ENCODE peak calls at places on chromosomes 2 and 18, in four cellular contexts. N is CD8-positive, alpha-beta T cell; M is astrocyte; Y is HCT116. C is an unnamed sample.

GRCh38 chr2:112994648-112995047 is 10.6 kb upstream of the IL36A start:
- DNase-seq in N (no peak), Y (no peak), M (no peak), C (no peak)

GRCh38 chr2:177332041-177332991 is 60.3 kb upstream of the AGPS start:
- DNase-seq in Y (peak; percentile 39), N (peak; percentile 56), M (peak; percentile 53), C (peak; percentile 68)

GRCh38 chr2:128714861-128715312 is 396.2 kb upstream of the HS6ST1 start:
- DNase-seq in Y (no peak), N (no peak), M (no peak), C (no peak)

GRCh38 chr2:207176245-207176644 is 10.5 kb upstream of the KLF7 start:
- DNase-seq in M (no peak), Y (no peak), N (no peak), C (no peak)

GRCh38 chr18:3177902-3178687 is 41.7 kb downstream of the MYOM1 start:
- DNase-seq in M (peak; percentile 31), N (no peak), Y (no peak), C (no peak)

GRCh38 chr2:170822885-170823799 is 6.5 kb downstream of the GAD1 start:
- DNase-seq in N (no peak), Y (no peak), M (no peak), C (no peak)

GRCh38 chr2:120661551-120661950 is 74.1 kb upstream of the GLI2 start:
- DNase-seq in M (peak; percentile 10), N (no peak), Y (no peak), C (no peak)

GRCh38 chr2:104769096-104769495 is 84.8 kb upstream of the POU3F3 start:
- DNase-seq in Y (no peak), N (no peak), M (peak; percentile 96), C (peak; percentile 49)

GRCh38 chr2:231627384-231628156 is 34.9 kb downstream of the TEX44 start:
- DNase-seq in Y (no peak), M (peak; percentile 32), N (no peak), C (no peak)

GRCh38 chr2:238651306-238652052 is 196.4 kb upstream of the TWIST2 start:
- DNase-seq in Y (no peak), N (no peak), M (no peak), C (no peak)

GRCh38 chr2:10059552-10060335 is 16.4 kb downstream of the KLF11 start:
- DNase-seq in M (no peak), Y (no peak), N (no peak), C (no peak)

DNA sequence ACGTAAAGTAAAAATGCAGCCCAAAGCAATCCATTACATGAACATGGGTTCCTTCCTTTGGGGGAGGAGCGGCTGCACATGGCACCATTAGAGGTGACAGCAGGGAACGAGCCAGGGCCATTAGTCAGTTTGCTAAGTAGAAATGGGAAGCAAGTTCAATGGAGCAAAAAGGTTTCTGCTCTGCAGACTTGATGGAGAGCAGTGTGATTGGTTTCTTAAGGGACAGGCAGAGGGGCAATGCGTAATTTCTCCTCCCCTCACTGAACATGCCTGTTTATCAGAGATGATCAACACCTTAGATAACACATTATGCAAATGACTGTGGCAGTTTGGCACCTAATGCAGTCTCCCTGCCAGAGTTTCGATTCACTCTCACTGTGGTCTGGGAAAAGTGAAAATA is 414.6 kb downstream of the STK39 start:
- DNase-seq in N (no peak), M (no peak), Y (no peak), C (no peak)
- H3K36me3 ChIP-seq in N (no peaks in the 10 kb centered on the region), M (no peaks in the 10 kb centered on the region), Y (no peaks in the 10 kb centered on the region), C (no peaks in the 10 kb centered on the region)

DNA sequence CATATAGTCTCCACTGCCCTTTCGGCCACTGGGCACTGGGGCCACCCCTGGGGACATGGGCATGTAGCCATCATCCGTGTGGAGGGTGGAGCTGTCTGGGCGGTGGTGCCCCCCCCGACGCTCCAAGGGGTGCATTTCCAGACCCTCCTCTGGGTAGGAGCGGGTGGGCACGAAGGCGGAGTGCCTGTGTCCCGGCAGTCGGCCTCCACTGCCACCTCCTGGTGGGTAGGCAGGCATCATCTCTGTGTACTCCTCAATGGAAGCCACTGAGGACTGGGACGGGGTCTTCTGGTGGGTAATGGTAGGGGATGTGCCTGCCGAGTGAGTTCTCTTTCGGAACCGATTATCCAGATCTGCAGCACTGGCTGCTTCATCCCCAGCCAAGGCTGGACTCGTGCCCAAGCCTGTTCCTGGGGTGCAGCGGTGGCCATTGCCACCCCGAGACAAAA is 2.8 kb downstream of the IRS1 start:
- DNase-seq in Y (no peak), M (no peak), N (no peak), C (no peak)
- TF ChIP-seq CTCF in Y (no peak), M (no peak), N (no peak), C (peak; percentile 66)

DNA sequence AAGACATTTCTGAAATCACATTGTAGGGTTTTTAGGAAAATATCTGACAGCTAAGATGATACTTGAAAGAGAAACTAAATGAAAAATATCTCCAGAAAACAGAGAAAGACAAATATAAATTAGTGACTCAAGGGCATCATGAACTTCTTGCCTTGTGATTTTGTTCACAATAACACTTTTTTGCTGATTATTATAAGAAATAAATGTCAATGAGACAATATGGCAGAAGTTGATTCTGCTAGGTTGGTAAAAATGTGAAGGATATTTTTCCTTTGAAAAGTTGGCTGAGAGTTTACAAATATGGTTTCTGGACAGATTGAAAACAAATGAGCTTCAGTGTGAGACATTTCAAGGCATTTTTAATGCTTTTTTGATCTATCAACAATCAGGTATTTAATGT is 1631.2 kb upstream of the ACVR2A start:
- DNase-seq in N (no peak), M (no peak), Y (no peak), C (no peak)
- H3K4me3 ChIP-seq in N (no peak overlapping the region), M (no peak overlapping the region), Y (no peak overlapping the region), C (no peak overlapping the region)

DNA sequence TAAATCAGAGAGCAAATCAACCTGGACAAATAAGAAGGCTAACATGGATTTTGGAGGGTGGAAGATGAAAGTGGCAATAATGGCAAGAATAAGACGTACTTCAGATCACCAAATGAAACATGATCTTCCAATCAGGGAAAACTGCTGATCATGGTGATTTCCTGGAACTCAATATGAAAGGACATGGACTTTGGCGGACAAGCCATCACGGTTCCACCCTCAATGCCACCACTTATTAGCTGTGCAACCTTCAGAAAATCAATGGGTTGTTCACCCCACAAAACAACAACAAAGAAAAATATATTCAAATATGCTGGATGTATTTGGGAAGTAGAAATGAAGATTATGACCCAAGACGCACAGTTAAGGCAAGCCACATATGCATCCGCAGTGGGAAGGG is 81.7 kb downstream of the PPP1R1C start:
- DNase-seq in M (no peak), Y (no peak), N (no peak), C (no peak)
- H3K36me3 ChIP-seq in M (no peaks in the 10 kb centered on the region), Y (no peaks in the 10 kb centered on the region), N (no peaks in the 10 kb centered on the region), C (no peaks in the 10 kb centered on the region)

GRCh38 chr2:236503100-236503499 is 66.5 kb upstream of the ACKR3 start:
- DNase-seq in N (no peak), M (no peak), Y (no peak), C (no peak)
- TF ChIP-seq CTCF in N (no peak), M (peak; percentile 7), Y (peak; percentile 37), C (peak; percentile 16)

DNA sequence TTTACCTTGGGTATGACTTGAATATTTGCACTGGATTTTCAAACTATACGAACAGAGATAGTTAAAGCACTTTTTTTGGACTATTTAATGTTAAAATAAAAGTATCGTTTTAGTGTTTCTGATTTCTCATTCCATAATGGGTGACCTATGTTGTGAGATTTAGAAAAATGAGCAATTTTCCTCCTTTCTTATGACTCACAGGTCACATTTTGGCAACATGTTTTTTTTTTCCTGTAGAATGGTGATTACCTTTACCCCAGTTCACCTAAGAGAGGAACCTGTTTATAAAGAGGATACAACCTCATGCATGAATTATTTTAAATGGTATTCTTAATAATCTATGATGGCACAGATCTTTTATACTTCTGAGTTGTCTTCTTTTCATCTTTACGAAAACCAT is 65.2 kb downstream of the BABAM2 start:
- DNase-seq in N (no peak), Y (no peak), M (no peak), C (peak; percentile 61)
- H3K4me3 ChIP-seq in N (no peak overlapping the region), Y (no peak overlapping the region), M (no peak overlapping the region), C (no peak overlapping the region)

DNA sequence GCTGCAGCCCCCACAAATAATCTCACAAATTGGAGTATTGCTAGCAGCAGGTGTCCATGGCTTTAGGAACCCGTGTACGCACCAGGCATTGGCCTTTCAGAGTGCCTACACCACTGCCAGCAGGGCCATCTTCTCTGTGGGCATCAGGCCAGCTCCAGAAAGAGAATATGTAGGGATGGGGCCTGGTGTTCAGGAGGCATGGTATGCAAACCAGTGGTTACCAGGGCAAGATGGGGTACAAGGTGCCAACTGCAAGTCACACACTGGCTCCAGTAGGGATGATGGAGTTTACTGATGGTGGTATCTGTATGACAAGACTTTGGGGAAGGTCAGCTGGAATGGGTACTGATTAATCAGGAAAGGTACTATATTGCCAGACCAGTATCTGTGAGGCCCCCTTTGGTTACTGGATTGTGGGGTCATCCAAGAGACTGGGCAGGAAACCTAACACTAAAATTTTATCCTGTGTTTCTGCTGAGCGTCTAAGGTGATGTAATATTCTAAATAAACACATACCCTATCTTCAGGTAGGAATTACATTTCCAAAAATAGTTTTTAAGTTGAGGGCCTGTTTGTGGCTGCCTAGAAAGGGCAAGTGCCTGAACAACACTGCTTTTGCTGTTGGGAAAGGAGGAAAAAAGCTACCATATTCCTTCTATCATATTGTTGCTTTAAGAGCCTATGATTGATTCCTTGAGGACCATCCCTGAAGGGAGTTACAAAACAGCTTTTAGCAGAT is 9.0 kb downstream of the CNOT9 start:
- DNase-seq in M (no peak), Y (no peak), N (no peak), C (no peak)
- H3K36me3 ChIP-seq in M (peaks cover 11% of the 10 kb centered on the region), Y (peaks cover 14% of the 10 kb centered on the region), N (peaks cover 14% of the 10 kb centered on the region), C (peaks cover 2% of the 10 kb centered on the region)

C was measured in bronchial epithelial cell.